ENCODE peak calls at places on chromosomes 6 and 20, in ten cellular contexts. One of them, this sample, is unnamed.

GRCh38 chr20:53423587-53424146 is 170.0 kb downstream of the ZNF217 start:
- DNase-seq in thoracic aorta: no peak
- DNase-seq in coronary artery: no peak
- DNase-seq in IMR-90: no peak
- DNase-seq in suprapubic skin: no peak
- DNase-seq in left lung: no peak
- DNase-seq in endodermal cell: no peak
- DNase-seq in gastrocnemius medialis: no peak
- DNase-seq in upper lobe of right lung: no peak
- DNase-seq in CD8-positive, alpha-beta T cell: no peak
- DNase-seq in this sample: no peak

GRCh38 chr20:11266571-11266970 is 592.8 kb upstream of the JAG1 start:
- DNase-seq in thoracic aorta: no peak
- DNase-seq in coronary artery: no peak
- DNase-seq in IMR-90: peak
- DNase-seq in suprapubic skin: no peak
- DNase-seq in left lung: no peak
- DNase-seq in endodermal cell: no peak
- DNase-seq in gastrocnemius medialis: no peak
- DNase-seq in upper lobe of right lung: no peak
- DNase-seq in CD8-positive, alpha-beta T cell: no peak
- DNase-seq in this sample: no peak

GRCh38 chr20:3248167-3248992 is 9.4 kb upstream of the SLC4A11 start:
- DNase-seq in thoracic aorta: no peak
- DNase-seq in coronary artery: no peak
- DNase-seq in IMR-90: no peak
- DNase-seq in suprapubic skin: no peak
- DNase-seq in left lung: no peak
- DNase-seq in endodermal cell: peak
- DNase-seq in gastrocnemius medialis: no peak
- DNase-seq in upper lobe of right lung: no peak
- DNase-seq in CD8-positive, alpha-beta T cell: no peak
- DNase-seq in this sample: no peak

GRCh38 chr20:46963758-46964181 is 69.1 kb downstream of the EYA2 start:
- DNase-seq in thoracic aorta: no peak
- DNase-seq in coronary artery: no peak
- DNase-seq in IMR-90: peak
- DNase-seq in suprapubic skin: no peak
- DNase-seq in left lung: no peak
- DNase-seq in endodermal cell: no peak
- DNase-seq in gastrocnemius medialis: no peak
- DNase-seq in upper lobe of right lung: no peak
- DNase-seq in CD8-positive, alpha-beta T cell: no peak
- DNase-seq in this sample: no peak

GRCh38 chr6:128807577-128807976 is 75.4 kb upstream of the LAMA2 start:
- DNase-seq in thoracic aorta: no peak
- DNase-seq in coronary artery: no peak
- DNase-seq in IMR-90: peak
- DNase-seq in suprapubic skin: no peak
- DNase-seq in left lung: no peak
- DNase-seq in endodermal cell: no peak
- DNase-seq in gastrocnemius medialis: no peak
- DNase-seq in upper lobe of right lung: no peak
- DNase-seq in CD8-positive, alpha-beta T cell: no peak
- DNase-seq in this sample: no peak

GRCh38 chr6:168526841-168527281 is 85.9 kb downstream of the SMOC2 start:
- DNase-seq in thoracic aorta: peak
- DNase-seq in coronary artery: no peak
- DNase-seq in IMR-90: no peak
- DNase-seq in suprapubic skin: no peak
- DNase-seq in left lung: no peak
- DNase-seq in endodermal cell: no peak
- DNase-seq in gastrocnemius medialis: no peak
- DNase-seq in upper lobe of right lung: no peak
- DNase-seq in CD8-positive, alpha-beta T cell: no peak
- DNase-seq in this sample: peak

GRCh38 chr6:138038148-138038870 is 68.9 kb downstream of the PERP start:
- DNase-seq in thoracic aorta: no peak
- DNase-seq in coronary artery: no peak
- DNase-seq in IMR-90: no peak
- DNase-seq in suprapubic skin: no peak
- DNase-seq in left lung: no peak
- DNase-seq in endodermal cell: no peak
- DNase-seq in gastrocnemius medialis: no peak
- DNase-seq in upper lobe of right lung: no peak
- DNase-seq in CD8-positive, alpha-beta T cell: no peak
- DNase-seq in this sample: no peak

GRCh38 chr20:62064788-62065668 is 653 bp downstream of the TAF4 start:
- DNase-seq in thoracic aorta: no peak
- DNase-seq in coronary artery: no peak
- DNase-seq in IMR-90: no peak
- DNase-seq in suprapubic skin: no peak
- DNase-seq in left lung: no peak
- DNase-seq in endodermal cell: no peak
- DNase-seq in gastrocnemius medialis: no peak
- DNase-seq in upper lobe of right lung: peak
- DNase-seq in CD8-positive, alpha-beta T cell: no peak
- DNase-seq in this sample: no peak

GRCh38 chr6:15888798-15889772 is 226.3 kb upstream of the DTNBP1 start:
- DNase-seq in thoracic aorta: no peak
- DNase-seq in coronary artery: no peak
- DNase-seq in IMR-90: no peak
- DNase-seq in suprapubic skin: no peak
- DNase-seq in left lung: no peak
- DNase-seq in endodermal cell: no peak
- DNase-seq in gastrocnemius medialis: no peak
- DNase-seq in upper lobe of right lung: no peak
- DNase-seq in CD8-positive, alpha-beta T cell: no peak
- DNase-seq in this sample: no peak

GRCh38 chr6:15885624-15886023 is 222.8 kb upstream of the DTNBP1 start:
- DNase-seq in thoracic aorta: no peak
- DNase-seq in coronary artery: no peak
- DNase-seq in IMR-90: no peak
- DNase-seq in suprapubic skin: no peak
- DNase-seq in left lung: no peak
- DNase-seq in endodermal cell: no peak
- DNase-seq in gastrocnemius medialis: no peak
- DNase-seq in upper lobe of right lung: no peak
- DNase-seq in CD8-positive, alpha-beta T cell: no peak
- DNase-seq in this sample: no peak

GRCh38 chr6:15892369-15892768 is 229.5 kb upstream of the DTNBP1 start:
- DNase-seq in thoracic aorta: no peak
- DNase-seq in coronary artery: no peak
- DNase-seq in IMR-90: no peak
- DNase-seq in suprapubic skin: no peak
- DNase-seq in left lung: no peak
- DNase-seq in endodermal cell: no peak
- DNase-seq in gastrocnemius medialis: no peak
- DNase-seq in upper lobe of right lung: no peak
- DNase-seq in CD8-positive, alpha-beta T cell: no peak
- DNase-seq in this sample: no peak

GRCh38 chr6:15882915-15883314 is 220.1 kb upstream of the DTNBP1 start:
- DNase-seq in thoracic aorta: no peak
- DNase-seq in coronary artery: no peak
- DNase-seq in IMR-90: no peak
- DNase-seq in suprapubic skin: no peak
- DNase-seq in left lung: no peak
- DNase-seq in endodermal cell: no peak
- DNase-seq in gastrocnemius medialis: no peak
- DNase-seq in upper lobe of right lung: no peak
- DNase-seq in CD8-positive, alpha-beta T cell: no peak
- DNase-seq in this sample: no peak

DNA sequence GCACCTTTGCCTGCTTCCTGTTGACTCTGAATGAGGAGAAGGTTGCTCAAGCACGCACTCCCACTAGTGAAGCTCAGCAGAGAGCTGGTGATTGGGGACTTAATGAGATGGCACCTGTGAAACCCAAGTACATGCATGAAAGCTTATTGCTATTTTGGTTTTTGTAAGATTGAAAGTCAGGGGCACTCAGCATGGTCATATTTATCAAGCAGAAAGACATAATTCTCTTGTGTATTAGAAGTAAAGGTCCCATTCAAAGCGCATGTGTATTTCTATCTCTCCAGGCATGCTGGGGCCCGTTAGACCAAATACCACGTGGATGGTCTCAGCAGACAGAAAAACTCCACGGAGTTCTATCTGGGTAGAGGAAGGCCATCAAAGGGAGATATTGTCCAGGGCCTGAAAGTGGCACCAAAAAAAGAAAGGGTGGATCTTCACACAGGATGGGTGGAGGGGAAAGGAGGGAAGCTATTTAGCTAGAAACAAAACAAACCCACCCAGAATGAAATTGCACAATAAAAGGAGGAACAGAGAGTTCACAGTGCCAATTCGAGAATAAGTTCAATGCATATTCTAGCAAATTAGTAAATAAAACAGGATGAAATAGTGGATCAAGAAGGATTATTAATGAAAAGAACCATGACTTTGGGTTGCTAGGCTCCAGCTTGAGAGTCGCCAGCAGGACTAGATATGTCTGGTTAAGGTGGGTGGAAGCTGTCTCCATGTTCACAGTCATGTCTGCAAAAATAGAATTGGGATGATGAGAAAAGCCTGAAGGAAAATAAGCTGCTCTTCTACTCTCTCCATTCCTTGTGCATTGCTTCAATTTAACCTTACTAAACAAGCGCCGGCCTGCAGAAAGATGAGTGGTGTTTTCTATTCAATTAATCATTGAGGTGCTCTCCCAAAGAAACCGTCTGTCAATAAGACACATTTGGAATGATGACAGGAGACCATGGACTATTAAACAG is 224.9 kb upstream of the DTNBP1 start:
- DNase-seq in thoracic aorta: no peak
- DNase-seq in coronary artery: no peak
- DNase-seq in IMR-90: no peak
- DNase-seq in suprapubic skin: no peak
- DNase-seq in left lung: no peak
- DNase-seq in endodermal cell: no peak
- DNase-seq in gastrocnemius medialis: no peak
- DNase-seq in upper lobe of right lung: no peak
- DNase-seq in CD8-positive, alpha-beta T cell: no peak
- DNase-seq in this sample: no peak
- H3K27ac ChIP-seq in thoracic aorta: no peak
- H3K27ac ChIP-seq in coronary artery: peak
- H3K27ac ChIP-seq in IMR-90: no peak
- H3K27ac ChIP-seq in suprapubic skin: peak
- H3K27ac ChIP-seq in left lung: no peak
- H3K27ac ChIP-seq in endodermal cell: no peak
- H3K27ac ChIP-seq in gastrocnemius medialis: no peak
- H3K27ac ChIP-seq in upper lobe of right lung: no peak
- H3K27ac ChIP-seq in CD8-positive, alpha-beta T cell: no peak
- H3K27ac ChIP-seq in this sample: no peak

GRCh38 chr6:158467923-158468322 is 92.0 kb upstream of the TMEM181 start:
- DNase-seq in thoracic aorta: no peak
- DNase-seq in coronary artery: no peak
- DNase-seq in IMR-90: no peak
- DNase-seq in suprapubic skin: no peak
- DNase-seq in left lung: no peak
- DNase-seq in endodermal cell: peak
- DNase-seq in gastrocnemius medialis: no peak
- DNase-seq in upper lobe of right lung: no peak
- DNase-seq in CD8-positive, alpha-beta T cell: no peak
- DNase-seq in this sample: no peak

GRCh38 chr6:158472453-158472852 is 87.4 kb upstream of the TMEM181 start:
- DNase-seq in thoracic aorta: no peak
- DNase-seq in coronary artery: no peak
- DNase-seq in IMR-90: no peak
- DNase-seq in suprapubic skin: no peak
- DNase-seq in left lung: no peak
- DNase-seq in endodermal cell: no peak
- DNase-seq in gastrocnemius medialis: no peak
- DNase-seq in upper lobe of right lung: no peak
- DNase-seq in CD8-positive, alpha-beta T cell: no peak
- DNase-seq in this sample: no peak

GRCh38 chr6:158471339-158471738 is 88.6 kb upstream of the TMEM181 start:
- DNase-seq in thoracic aorta: no peak
- DNase-seq in coronary artery: no peak
- DNase-seq in IMR-90: no peak
- DNase-seq in suprapubic skin: no peak
- DNase-seq in left lung: no peak
- DNase-seq in endodermal cell: no peak
- DNase-seq in gastrocnemius medialis: no peak
- DNase-seq in upper lobe of right lung: no peak
- DNase-seq in CD8-positive, alpha-beta T cell: no peak
- DNase-seq in this sample: no peak

GRCh38 chr6:158465747-158466146 is 94.1 kb upstream of the TMEM181 start:
- DNase-seq in thoracic aorta: no peak
- DNase-seq in coronary artery: no peak
- DNase-seq in IMR-90: no peak
- DNase-seq in suprapubic skin: no peak
- DNase-seq in left lung: no peak
- DNase-seq in endodermal cell: no peak
- DNase-seq in gastrocnemius medialis: no peak
- DNase-seq in upper lobe of right lung: no peak
- DNase-seq in CD8-positive, alpha-beta T cell: no peak
- DNase-seq in this sample: no peak

GRCh38 chr6:158468666-158469065 is 91.2 kb upstream of the TMEM181 start:
- DNase-seq in thoracic aorta: no peak
- DNase-seq in coronary artery: no peak
- DNase-seq in IMR-90: no peak
- DNase-seq in suprapubic skin: no peak
- DNase-seq in left lung: no peak
- DNase-seq in endodermal cell: no peak
- DNase-seq in gastrocnemius medialis: no peak
- DNase-seq in upper lobe of right lung: no peak
- DNase-seq in CD8-positive, alpha-beta T cell: no peak
- DNase-seq in this sample: no peak
- TF ChIP-seq CTCF in thoracic aorta: no peak
- TF ChIP-seq CTCF in coronary artery: no peak
- TF ChIP-seq CTCF in IMR-90: no peak
- TF ChIP-seq CTCF in suprapubic skin: no peak
- TF ChIP-seq CTCF in left lung: no peak
- TF ChIP-seq CTCF in endodermal cell: peak
- TF ChIP-seq CTCF in gastrocnemius medialis: no peak
- TF ChIP-seq CTCF in upper lobe of right lung: no peak
- TF ChIP-seq CTCF in CD8-positive, alpha-beta T cell: no peak
- TF ChIP-seq CTCF in this sample: no peak

DNA sequence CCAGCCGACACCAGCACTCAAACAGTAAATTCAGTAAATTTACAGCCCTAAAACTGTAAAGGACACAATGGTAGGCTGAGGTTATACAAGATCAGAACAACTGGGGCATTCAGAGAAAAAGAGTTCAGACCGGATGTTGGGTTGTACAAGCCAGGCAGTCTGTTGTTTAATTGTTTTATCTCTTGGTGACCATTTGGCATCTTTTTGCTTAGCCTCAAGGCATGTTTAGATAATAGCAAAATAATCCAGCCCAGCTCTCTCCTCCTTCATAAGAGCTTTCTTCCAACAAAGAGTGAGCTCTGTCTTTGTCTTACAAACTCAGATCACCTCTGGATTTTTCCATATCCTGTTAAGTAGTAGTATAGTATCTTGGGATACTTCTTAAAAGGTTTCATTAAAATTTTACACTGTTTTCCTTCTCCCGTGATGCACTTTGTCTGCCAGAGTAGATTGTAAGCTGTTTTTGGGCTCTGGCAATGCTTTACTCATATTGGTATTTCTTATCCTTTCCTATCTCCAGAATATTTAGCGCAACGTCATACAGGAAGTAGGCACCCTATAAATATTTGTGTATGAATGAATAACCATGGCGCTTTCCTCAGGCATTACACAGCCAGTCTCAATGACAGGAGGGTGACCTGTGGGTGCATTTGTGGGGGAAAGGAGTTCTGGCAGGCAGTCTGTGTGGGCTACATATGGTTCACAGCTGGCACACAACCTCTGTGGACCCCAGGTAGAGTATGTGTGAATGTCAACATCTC is 35.7 kb upstream of the TRAM2 start:
- DNase-seq in thoracic aorta: no peak
- DNase-seq in coronary artery: no peak
- DNase-seq in IMR-90: peak
- DNase-seq in suprapubic skin: no peak
- DNase-seq in left lung: no peak
- DNase-seq in endodermal cell: no peak
- DNase-seq in gastrocnemius medialis: no peak
- DNase-seq in upper lobe of right lung: no peak
- DNase-seq in CD8-positive, alpha-beta T cell: no peak
- DNase-seq in this sample: no peak
- H3K27ac ChIP-seq in thoracic aorta: no peak
- H3K27ac ChIP-seq in coronary artery: no peak
- H3K27ac ChIP-seq in IMR-90: peak
- H3K27ac ChIP-seq in suprapubic skin: no peak
- H3K27ac ChIP-seq in left lung: no peak
- H3K27ac ChIP-seq in endodermal cell: no peak
- H3K27ac ChIP-seq in gastrocnemius medialis: no peak
- H3K27ac ChIP-seq in upper lobe of right lung: no peak
- H3K27ac ChIP-seq in CD8-positive, alpha-beta T cell: no peak
- H3K27ac ChIP-seq in this sample: no peak

DNA sequence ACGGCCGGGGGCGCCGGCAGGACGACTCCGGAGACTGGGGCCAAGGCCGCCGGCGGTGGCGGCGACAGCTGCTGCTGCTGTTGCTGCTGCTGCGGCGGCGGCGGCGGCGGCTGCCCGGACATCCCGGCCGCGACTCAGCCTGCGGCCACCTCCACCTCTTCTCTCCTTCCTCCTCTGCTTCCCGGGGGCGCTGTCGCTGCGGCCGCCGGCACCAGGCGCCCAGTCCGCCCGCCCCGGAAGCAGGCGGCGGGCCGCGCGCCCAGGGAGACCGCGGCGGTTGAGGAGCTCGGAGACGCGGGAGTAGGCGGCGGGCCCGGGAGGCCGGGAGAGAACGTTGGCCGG is 280 bp downstream of the RANBP9 start:
- DNase-seq in thoracic aorta: no peak
- DNase-seq in coronary artery: peak
- DNase-seq in IMR-90: no peak
- DNase-seq in suprapubic skin: no peak
- DNase-seq in left lung: no peak
- DNase-seq in endodermal cell: no peak
- DNase-seq in gastrocnemius medialis: no peak
- DNase-seq in upper lobe of right lung: no peak
- DNase-seq in CD8-positive, alpha-beta T cell: peak
- DNase-seq in this sample: no peak
- TF ChIP-seq CTCF in thoracic aorta: no peak
- TF ChIP-seq CTCF in coronary artery: no peak
- TF ChIP-seq CTCF in IMR-90: peak
- TF ChIP-seq CTCF in suprapubic skin: no peak
- TF ChIP-seq CTCF in left lung: peak
- TF ChIP-seq CTCF in endodermal cell: peak
- TF ChIP-seq CTCF in gastrocnemius medialis: no peak
- TF ChIP-seq CTCF in upper lobe of right lung: peak
- TF ChIP-seq CTCF in CD8-positive, alpha-beta T cell: no peak
- TF ChIP-seq CTCF in this sample: no peak

This sample was measured in tibial nerve.